ENCODE peak calls at places on chromosomes 7 and 10, in nine cellular contexts. T, K, L, S, A, D, N, U and B are unnamed samples.

GRCh38 chr10:47409866-47410256 is 25.8 kb upstream of the ZNF488 start:
- DNase-seq in L (no peak), U (no peak), D (no peak), A (no peak), S (no peak), K (no peak), T (no peak), N (no peak), B (no peak)

GRCh38 chr10:86647773-86648705 is 6.3 kb upstream of the OPN4 start:
- DNase-seq in D (no peak), S (peak; percentile 15), K (no peak), L (no peak), A (no peak), T (no peak), U (no peak), N (no peak), B (no peak)

GRCh38 chr7:18684899-18685298 is 189.3 kb downstream of the HDAC9 start:
- DNase-seq in D (no peak), U (no peak), N (no peak), A (no peak), K (no peak), S (no peak), L (no peak), T (no peak), B (no peak)

GRCh38 chr7:28042721-28043120 is 137.9 kb downstream of the JAZF1 start:
- DNase-seq in T (no peak), A (no peak), S (no peak), K (no peak), D (no peak), L (no peak), N (no peak), U (peak; percentile 29), B (no peak)

GRCh38 chr7:73366127-73366526 is 38.2 kb downstream of the FKBP6 start:
- DNase-seq in T (no peak), S (no peak), U (no peak), A (no peak), N (no peak), D (no peak), L (no peak), K (no peak), B (no peak)

GRCh38 chr10:50512214-50512595 is 111.6 kb downstream of the SGMS1 start:
- DNase-seq in S (peak; percentile 35), N (no peak), T (no peak), K (no peak), A (no peak), D (no peak), U (no peak), L (no peak), B (peak; percentile 61)

GRCh38 chr10:92734288-92734687 is 44.5 kb downstream of the HHEX start:
- DNase-seq in L (no peak), K (no peak), D (no peak), S (no peak), A (no peak), N (no peak), U (no peak), T (no peak), B (no peak)

GRCh38 chr10:85646312-85646711 is 720.3 kb downstream of the GRID1 start:
- DNase-seq in T (no peak), N (no peak), A (no peak), D (no peak), L (no peak), K (peak; percentile 34), U (no peak), S (no peak), B (peak; percentile 3)

GRCh38 chr7:26500749-26501352 is 209.2 kb downstream of the SNX10 start:
- DNase-seq in D (no peak), T (peak; percentile 44), A (no peak), U (peak; percentile 12), L (no peak), K (no peak), S (no peak), N (peak; percentile 48), B (peak; percentile 23)

GRCh38 chr10:6678211-6678803 is 98.2 kb upstream of the PRKCQ start:
- DNase-seq in N (peak; percentile 4), U (peak; percentile 52), L (peak; percentile 24), T (peak; percentile 68), A (no peak), K (no peak), D (no peak), S (peak; percentile 36), B (peak; percentile 39)

GRCh38 chr7:13291010-13291409 is 603.6 kb downstream of the ARL4A start:
- DNase-seq in S (no peak), U (no peak), K (peak; percentile 14), L (no peak), D (no peak), A (no peak), N (no peak), T (no peak), B (no peak)

GRCh38 chr7:99876933-99877332 is at the start of gene OR2AE1:
- DNase-seq in L (no peak), N (no peak), A (no peak), K (no peak), D (no peak), T (no peak), U (no peak), S (no peak), B (no peak)

GRCh38 chr10:119281581-119282071 is 74.3 kb downstream of the GRK5 start:
- DNase-seq in N (no peak), D (peak; percentile 38), L (no peak), T (no peak), S (peak; percentile 91), U (no peak), K (no peak), A (peak; percentile 25), B (peak; percentile 27)

GRCh38 chr10:8539056-8539455 is 484.6 kb downstream of the GATA3 start:
- DNase-seq in N (no peak), U (no peak), D (no peak), A (no peak), K (peak; percentile 48), T (no peak), S (no peak), L (no peak), B (no peak)

GRCh38 chr7:7639847-7640220 is 718 bp upstream of the UMAD1 start:
- DNase-seq in N (no peak), S (no peak), L (peak; percentile 61), D (no peak), A (no peak), U (peak; percentile 70), T (no peak), K (no peak), B (peak; percentile 49)

GRCh38 chr10:104376784-104377300 is 23.2 kb downstream of the CFAP58 start:
- DNase-seq in S (no peak), T (no peak), D (no peak), N (no peak), U (no peak), A (no peak), L (no peak), K (no peak), B (peak; percentile 3)

GRCh38 chr10:46096426-46096825 is 50.4 kb upstream of the MSMB start:
- DNase-seq in T (no peak), K (no peak), D (no peak), S (no peak), N (no peak), A (no peak), L (no peak), U (no peak), B (peak; percentile 20)

GRCh38 chr7:17532861-17533404 is 234.5 kb downstream of the AHR start:
- DNase-seq in S (peak; percentile 30), L (no peak), N (no peak), A (no peak), D (no peak), U (no peak), K (peak; percentile 98), T (no peak), B (peak; percentile 92)

GRCh38 chr10:58475322-58476277 is 37.1 kb upstream of the BICC1 start:
- DNase-seq in A (no peak), K (no peak), U (no peak), D (peak; percentile 61), L (no peak), T (no peak), N (no peak), S (no peak), B (peak; percentile 53)